ENCODE peak calls at places on chromosomes 3 and 15, in six cellular contexts. Z is lung, Q is K562, H is mucosa of descending colon, O is HepG2, P is right lobe of liver. F is an unnamed sample. For H3K9me3, the result is how much of the 10 kb centered on the place peaks cover.

GRCh38 chr3:189982299-189982945 is 138.3 kb downstream of the P3H2 start:
- DNase-seq in P (no peak), O (no peak), H (no peak), Q (no peak), Z (no peak), F (no peak)

GRCh38 chr3:168426196-168426595 is 330.5 kb upstream of the GOLIM4 start:
- DNase-seq in Q (no peak), O (no peak), H (no peak), Z (no peak), P (no peak), F (no peak)

GRCh38 chr3:182172534-182172933 is 460.8 kb downstream of the SOX2 start:
- DNase-seq in P (no peak), O (no peak), Q (no peak), Z (no peak), H (no peak), F (no peak)

GRCh38 chr15:92541197-92542190 is 114.1 kb downstream of the FAM174B start:
- DNase-seq in Q (no peak), Z (peak), P (no peak), H (no peak), O (no peak), F (no peak)

GRCh38 chr3:183178833-183179549 is 16.5 kb upstream of the LAMP3 start:
- DNase-seq in O (no peak), Q (peak), P (no peak), Z (peak), H (peak), F (no peak)

GRCh38 chr3:46695177-46695961 is 1.9 kb upstream of the ALS2CL start:
- DNase-seq in Q (peak), Z (peak), P (peak), H (peak), O (no peak), F (peak)

GRCh38 chr15:77039817-77040216 is 31.1 kb downstream of the TSPAN3 start:
- DNase-seq in H (no peak), P (no peak), O (no peak), Z (peak), Q (no peak), F (no peak)

GRCh38 chr3:24492971-24493551 is 1.6 kb downstream of the THRB start:
- DNase-seq in O (no peak), Z (no peak), H (no peak), P (no peak), Q (no peak), F (no peak)

GRCh38 chr15:26736502-26737248 is 36.2 kb downstream of the GABRB3 start:
- DNase-seq in O (no peak), P (no peak), Z (no peak), H (no peak), Q (no peak), F (no peak)

GRCh38 chr15:56869573-56869972 is 48.9 kb upstream of the TCF12 start:
- DNase-seq in P (peak), Q (no peak), H (peak), Z (no peak), O (no peak), F (no peak)

GRCh38 chr3:43693594-43693993 is 2.9 kb downstream of the ABHD5 start:
- DNase-seq in Q (no peak), O (no peak), H (no peak), Z (no peak), P (no peak), F (no peak)

GRCh38 chr3:23991236-23992050 is 46.4 kb downstream of the NR1D2 start:
- DNase-seq in Q (no peak), H (no peak), Z (no peak), O (no peak), P (no peak), F (no peak)

GRCh38 chr3:152772622-152773021 is 62.3 kb upstream of the P2RY1 start:
- DNase-seq in O (no peak), H (peak), Z (no peak), Q (no peak), P (no peak), F (no peak)

GRCh38 chr3:115211810-115212492 is 64.9 kb upstream of the ZBTB20 start:
- DNase-seq in Z (no peak), O (no peak), Q (no peak), P (no peak), H (no peak), F (no peak)

GRCh38 chr3:193975072-193975535 is 160.8 kb upstream of the HES1 start:
- DNase-seq in Z (peak), Q (no peak), P (no peak), O (peak), H (peak), F (no peak)

GRCh38 chr3:122974764-122975162 is 52.8 kb downstream of the SEMA5B start:
- DNase-seq in P (no peak), Z (no peak), Q (no peak), O (no peak), H (no peak), F (no peak)

GRCh38 chr3:102034639-102035038 is 185.3 kb downstream of the NFKBIZ start:
- DNase-seq in H (no peak), O (no peak), Q (no peak), Z (no peak), P (no peak), F (no peak)

GRCh38 chr3:143037867-143038266 is 36.5 kb downstream of the U2SURP start:
- DNase-seq in P (no peak), Z (no peak), H (no peak), O (no peak), Q (no peak), F (no peak)

GRCh38 chr3:123453675-123454074 is 4.8 kb upstream of the ADCY5 start:
- DNase-seq in O (no peak), Z (no peak), P (no peak), H (no peak), Q (no peak), F (no peak)

GRCh38 chr3:171261487-171261886 is 198.7 kb downstream of the TNIK start:
- DNase-seq in H (peak), Z (no peak), P (no peak), O (no peak), Q (no peak), F (no peak)

GRCh38 chr15:64247906-64248541 is 85.2 kb upstream of the PPIB start:
- DNase-seq in P (no peak), Z (no peak), Q (peak), O (peak), H (peak), F (no peak)

GRCh38 chr3:125684199-125684598 is 88.9 kb upstream of the OSBPL11 start:
- DNase-seq in Q (no peak), H (no peak), O (peak), Z (peak), P (no peak), F (no peak)

GRCh38 chr3:174540081-174540480 is 319.1 kb upstream of the NAALADL2 start:
- DNase-seq in Q (no peak), O (no peak), P (no peak), H (peak), Z (no peak), F (no peak)

GRCh38 chr3:21013566-21013965 is 737.4 kb downstream of the ZNF385D start:
- DNase-seq in Z (no peak), P (no peak), O (no peak), Q (no peak), H (no peak), F (no peak)

GRCh38 chr15:38176155-38176554 is 76.5 kb upstream of the SPRED1 start:
- DNase-seq in Q (no peak), P (no peak), O (no peak), H (no peak), Z (no peak), F (no peak)

GRCh38 chr3:83216919-83217594 is 1455.6 kb upstream of the GBE1 start:
- DNase-seq in Q (no peak), P (no peak), H (no peak), O (no peak), Z (no peak), F (no peak)

GRCh38 chr3:94063497-94064119 is 747 bp downstream of the NSUN3 start:
- DNase-seq in O (peak), Q (no peak), H (peak), Z (no peak), P (no peak), F (no peak)

DNA sequence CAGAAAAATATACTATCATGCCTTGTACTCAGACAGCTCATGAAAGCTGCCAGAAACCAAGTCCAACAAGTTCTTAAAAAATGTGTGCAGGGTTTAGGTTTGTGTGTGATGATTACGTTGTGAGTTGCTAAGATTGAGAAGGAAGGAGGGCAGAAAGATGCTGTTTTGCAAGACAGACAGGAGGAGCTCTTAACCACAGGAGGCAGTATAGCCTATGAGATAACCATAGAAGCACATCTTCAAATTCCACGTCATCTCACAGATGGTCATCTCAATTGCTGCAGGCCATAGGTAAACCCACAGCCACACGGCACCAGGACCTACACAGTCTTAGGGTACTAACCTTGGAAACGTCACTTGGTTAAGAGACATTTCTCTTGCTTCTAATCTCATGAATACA is 192.0 kb downstream of the STT3B start:
- DNase-seq in O (no peak), H (no peak), P (no peak), Q (peak), Z (no peak), F (no peak)
- TF ChIP-seq CTCF in O (peak), H (no peak), P (no peak), Q (peak), Z (no peak), F (no peak)

DNA sequence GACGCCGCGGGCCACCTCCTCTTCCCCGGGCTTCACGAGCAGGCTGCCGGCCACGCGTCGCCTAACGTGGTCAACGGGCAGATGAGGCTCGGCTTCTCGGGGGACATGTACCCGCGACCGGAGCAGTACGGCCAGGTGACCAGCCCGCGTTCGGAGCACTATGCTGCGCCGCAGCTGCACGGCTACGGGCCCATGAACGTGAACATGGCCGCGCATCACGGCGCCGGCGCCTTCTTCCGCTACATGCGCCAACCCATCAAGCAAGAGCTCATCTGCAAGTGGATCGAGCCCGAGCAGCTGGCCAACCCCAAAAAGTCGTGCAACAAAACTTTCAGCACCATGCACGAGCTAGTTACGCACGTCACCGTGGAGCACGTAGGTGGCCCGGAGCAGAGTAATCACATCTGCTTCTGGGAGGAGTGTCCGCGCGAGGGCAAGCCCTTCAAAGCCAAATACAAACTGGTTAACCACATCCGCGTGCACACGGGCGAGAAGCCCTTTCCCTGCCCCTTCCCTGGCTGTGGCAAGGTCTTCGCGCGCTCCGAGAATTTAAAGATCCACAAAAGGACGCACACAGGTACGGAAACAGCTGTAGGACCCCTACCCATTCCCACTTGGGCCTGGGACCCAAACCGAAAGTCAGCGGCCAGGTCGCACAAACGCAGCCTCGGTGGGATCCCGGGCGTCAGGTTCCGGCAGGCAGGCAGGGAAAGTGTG is 1.5 kb downstream of the ZIC1 start:
- DNase-seq in Z (peak), O (no peak), Q (no peak), H (no peak), P (no peak), F (no peak)
- H3K9me3 ChIP-seq in Z (under half), O (under half), Q (under half), H (under half), P (under half), F (under half)

GRCh38 chr3:153835540-153835939 is 285.6 kb upstream of the ARHGEF26 start:
- DNase-seq in O (no peak), P (no peak), Z (no peak), Q (peak), H (no peak), F (no peak)
- TF ChIP-seq CTCF in O (no peak), P (no peak), Z (no peak), Q (peak), H (no peak), F (no peak)

GRCh38 chr3:149831321-149831720 is 18.3 kb downstream of the RNF13 start:
- DNase-seq in O (no peak), P (no peak), Q (no peak), Z (no peak), H (no peak), F (no peak)
- H3K9me3 ChIP-seq in O (half or more), P (under half), Q (under half), Z (under half), H (under half), F (half or more)

GRCh38 chr3:71006810-71007785 is 576.4 kb downstream of the FOXP1 start:
- DNase-seq in Z (no peak), O (peak), H (no peak), Q (peak), P (no peak), F (no peak)
- TF ChIP-seq CTCF in Z (peak), O (peak), H (peak), Q (peak), P (peak), F (peak)

DNA sequence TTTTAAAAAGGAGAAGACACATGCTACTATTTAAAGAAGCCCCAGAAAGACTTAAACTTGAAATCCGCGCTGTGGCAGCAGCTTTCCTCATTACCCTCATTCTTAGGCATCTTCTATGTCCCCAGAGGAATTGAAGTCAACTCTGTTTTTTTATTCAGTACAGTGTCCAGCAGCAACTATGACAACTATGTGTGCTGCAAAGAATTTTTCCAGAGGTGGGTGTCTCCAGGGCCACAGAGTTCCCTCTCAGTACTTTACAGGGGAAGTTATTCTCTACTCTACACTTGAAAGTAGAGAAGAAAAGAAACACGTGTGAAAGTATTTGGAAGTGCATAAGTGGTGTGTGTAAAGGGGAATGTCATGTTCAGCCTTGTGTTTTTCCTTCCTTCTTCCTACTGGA is 32.0 kb downstream of the GATM start:
- DNase-seq in O (peak), Z (no peak), Q (no peak), P (no peak), H (no peak), F (no peak)
- H3K9me3 ChIP-seq in O (under half), Z (under half), Q (under half), P (under half), H (under half), F (under half)

DNA sequence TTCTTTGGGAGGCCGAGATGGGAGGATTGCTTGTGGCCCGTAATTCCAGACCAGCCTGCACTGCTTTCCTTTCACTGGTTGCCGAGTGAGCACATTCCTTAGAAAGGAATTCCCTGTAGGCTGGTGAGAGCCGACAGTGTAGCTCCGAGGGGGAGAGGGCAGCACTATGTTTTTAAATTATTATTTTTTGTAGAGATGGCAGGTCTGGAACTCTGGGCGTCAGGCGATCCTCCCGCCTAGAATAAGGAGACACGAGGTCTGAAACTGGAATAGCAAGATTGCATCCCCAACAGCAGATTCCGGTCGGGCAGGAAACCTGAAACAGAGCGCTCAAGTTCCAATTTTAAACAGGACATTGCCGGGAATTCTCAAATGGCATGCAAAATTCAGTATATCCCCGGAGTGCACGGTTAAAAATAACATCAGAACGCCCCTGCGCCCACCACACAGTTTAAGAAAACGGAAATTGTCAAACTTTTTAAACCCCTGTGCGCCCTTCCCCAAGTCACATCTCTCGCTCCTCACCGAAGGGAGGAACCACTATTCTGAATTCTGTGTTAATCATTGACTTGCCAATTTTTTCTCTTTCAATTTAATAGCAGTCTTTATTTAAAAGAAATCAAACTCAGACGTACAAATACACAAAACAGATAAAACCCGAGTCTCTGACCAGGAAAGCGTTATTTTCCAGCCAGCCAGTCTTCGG is 637 bp upstream of the RNU5B-1 start:
- DNase-seq in P (no peak), O (peak), Q (no peak), H (peak), Z (peak), F (no peak)
- TF ChIP-seq CTCF in P (no peak), O (no peak), Q (no peak), H (no peak), Z (no peak), F (peak)